ENCODE peak calls at places on chromosomes 1 and 21, in nine cellular contexts. D is activated CD4-positive, alpha-beta T cell treated with anti-CD3 and anti-CD28 coated beads, Interleukin-2, amount 10 ng/mL, durations not matched to agents 7 days and 5 days; A is OCI-M1; I is WTC11; X is AG09309; C is PC-3; M is GM06990; H is psoas muscle; V is epithelial cell of esophagus. U is an unnamed sample.

GRCh38 chr1:24415910-24416665 is 486 bp downstream of the NIPAL3 start:
- DNase-seq in H (no peak), I (no peak), V (peak), A (peak), X (no peak), D (no peak), C (peak), M (no peak), U (peak)

GRCh38 chr21:24594082-24594481 is 1013.2 kb downstream of the MRPL39 start:
- DNase-seq in I (peak), V (no peak), M (no peak), A (peak), D (no peak), C (no peak), X (no peak), H (no peak), U (no peak)

GRCh38 chr1:111571987-111572386 is 47.6 kb upstream of the RAP1A start:
- DNase-seq in V (peak), I (no peak), C (no peak), A (no peak), D (no peak), X (peak), M (no peak), H (no peak), U (peak)

GRCh38 chr1:180186831-180187230 is 32.2 kb downstream of the QSOX1 start:
- DNase-seq in A (no peak), C (no peak), D (no peak), M (no peak), V (no peak), H (no peak), X (no peak), I (no peak), U (peak)

GRCh38 chr1:47224676-47225399 is 7.2 kb downstream of the TAL1 start:
- DNase-seq in H (no peak), C (no peak), V (no peak), X (no peak), I (no peak), D (no peak), A (no peak), M (no peak), U (no peak)

GRCh38 chr1:234953655-234954420 is 174.8 kb downstream of the TOMM20 start:
- DNase-seq in X (no peak), D (no peak), V (no peak), A (no peak), C (no peak), H (no peak), I (no peak), M (no peak), U (no peak)

GRCh38 chr1:22332795-22333499 is 118.7 kb upstream of the ZBTB40 start:
- DNase-seq in D (no peak), X (no peak), H (no peak), A (no peak), C (peak), M (no peak), I (no peak), V (peak), U (no peak)

GRCh38 chr21:42216726-42217572 is 2.0 kb upstream of the ABCG1 start:
- DNase-seq in I (no peak), C (no peak), X (no peak), M (no peak), V (no peak), D (no peak), A (no peak), H (no peak), U (no peak)

GRCh38 chr1:15179485-15179883 is 25.9 kb downstream of the TMEM51 start:
- DNase-seq in I (no peak), D (no peak), C (no peak), V (no peak), M (no peak), H (no peak), X (no peak), A (no peak), U (no peak)

GRCh38 chr1:183636783-183637182 is 1.2 kb upstream of the ARPC5 start:
- DNase-seq in A (no peak), V (no peak), C (no peak), M (no peak), X (no peak), D (no peak), I (no peak), H (no peak), U (no peak)

GRCh38 chr1:221203224-221204054 is 324.2 kb downstream of the HLX start:
- DNase-seq in A (peak), I (peak), M (peak), C (peak), D (peak), H (peak), X (peak), V (peak), U (peak)

GRCh38 chr1:206470692-206471414 is 577 bp downstream of the IKBKE start:
- DNase-seq in X (no peak), I (peak), M (no peak), A (peak), V (peak), C (peak), D (peak), H (peak), U (peak)

GRCh38 chr1:39127513-39127912 is 77.0 kb upstream of the MACF1 start:
- DNase-seq in A (no peak), I (no peak), D (no peak), V (peak), M (no peak), X (no peak), C (no peak), H (no peak), U (peak)